ENCODE peak calls at places on chromosomes 3 and 15, in five cellular contexts. B is HCT116, P is endothelial cell of umbilical vein, T is A549, O is sigmoid colon. C is an unnamed sample.
A peak's percentile ranks its signal among the peaks of the same experiment; 100 is the strongest.

GRCh38 chr3:141796436-141797166 is 33.4 kb downstream of the GRK7 start:
- DNase-seq in B (no peak), P (peak; percentile 6), T (no peak), O (no peak), C (no peak)

GRCh38 chr15:47718474-47719440 is 1.5 kb downstream of the SEMA6D start:
- DNase-seq in B (no peak), P (peak; percentile 62), T (no peak), O (no peak), C (peak; percentile 34)

GRCh38 chr3:69231929-69232437 is 109.6 kb upstream of the LMOD3 start:
- DNase-seq in B (no peak), P (no peak), T (peak; percentile 32), O (no peak), C (no peak)

GRCh38 chr3:173733029-173733652 is 335.6 kb downstream of the NLGN1 start:
- DNase-seq in B (peak; percentile 19), P (peak; percentile 72), T (peak; percentile 16), O (no peak), C (no peak)

GRCh38 chr3:183185696-183186095 is 23.2 kb upstream of the LAMP3 start:
- DNase-seq in B (no peak), P (peak; percentile 83), T (no peak), O (no peak), C (no peak)

GRCh38 chr15:68503791-68504720 is 72.1 kb upstream of the ITGA11 start:
- DNase-seq in B (no peak), P (no peak), T (no peak), O (no peak), C (no peak)

GRCh38 chr3:196163687-196164493 is 47.3 kb downstream of the ZDHHC19 start:
- DNase-seq in B (no peak), P (no peak), T (no peak), O (no peak), C (no peak)

GRCh38 chr3:42572278-42572677 is 9.5 kb downstream of the SEC22C start:
- DNase-seq in B (peak; percentile 41), P (peak; percentile 49), T (peak; percentile 45), O (no peak), C (no peak)

GRCh38 chr3:129611446-129611800 is 4.9 kb upstream of the PLXND1 start:
- DNase-seq in B (no peak), P (no peak), T (no peak), O (no peak), C (no peak)

GRCh38 chr3:101183151-101183550 is 137.2 kb downstream of the IMPG2 start:
- DNase-seq in B (no peak), P (no peak), T (no peak), O (no peak), C (no peak)

GRCh38 chr3:11371758-11372157 is 99.6 kb downstream of the ATG7 start:
- DNase-seq in B (no peak), P (no peak), T (no peak), O (no peak), C (no peak)

GRCh38 chr15:40477703-40478269 is 7.0 kb downstream of the CHST14 start:
- DNase-seq in B (no peak), P (no peak), T (no peak), O (no peak), C (no peak)

GRCh38 chr3:12357456-12357855 is 68.6 kb downstream of the PPARG start:
- DNase-seq in B (no peak), P (no peak), T (no peak), O (no peak), C (no peak)

GRCh38 chr15:62099171-62099601 is 32.4 kb downstream of the C2CD4A start:
- DNase-seq in B (no peak), P (peak; percentile 75), T (peak; percentile 26), O (no peak), C (no peak)

GRCh38 chr3:85627899-85628298 is 669.1 kb downstream of the CADM2 start:
- DNase-seq in B (no peak), P (no peak), T (no peak), O (no peak), C (no peak)

GRCh38 chr3:9279959-9280358 is 30.5 kb upstream of the SRGAP3 start:
- DNase-seq in B (no peak), P (no peak), T (peak; percentile 8), O (no peak), C (no peak)

GRCh38 chr3:126126292-126126691 is 42.4 kb upstream of the SLC41A3 start:
- DNase-seq in B (no peak), P (no peak), T (no peak), O (peak; percentile 48), C (peak; percentile 0)

GRCh38 chr3:156388469-156389150 is 166.3 kb downstream of the SSR3 start:
- DNase-seq in B (no peak), P (peak; percentile 17), T (no peak), O (no peak), C (no peak)

GRCh38 chr3:42451116-42451515 is 40.7 kb upstream of the LYZL4 start:
- DNase-seq in B (no peak), P (no peak), T (no peak), O (no peak), C (no peak)

GRCh38 chr15:56883088-56883487 is 35.4 kb upstream of the TCF12 start:
- DNase-seq in B (no peak), P (no peak), T (no peak), O (no peak), C (no peak)

GRCh38 chr3:126557761-126558160 is 971 bp downstream of the C3orf22 start:
- DNase-seq in B (no peak), P (no peak), T (no peak), O (no peak), C (no peak)

DNA sequence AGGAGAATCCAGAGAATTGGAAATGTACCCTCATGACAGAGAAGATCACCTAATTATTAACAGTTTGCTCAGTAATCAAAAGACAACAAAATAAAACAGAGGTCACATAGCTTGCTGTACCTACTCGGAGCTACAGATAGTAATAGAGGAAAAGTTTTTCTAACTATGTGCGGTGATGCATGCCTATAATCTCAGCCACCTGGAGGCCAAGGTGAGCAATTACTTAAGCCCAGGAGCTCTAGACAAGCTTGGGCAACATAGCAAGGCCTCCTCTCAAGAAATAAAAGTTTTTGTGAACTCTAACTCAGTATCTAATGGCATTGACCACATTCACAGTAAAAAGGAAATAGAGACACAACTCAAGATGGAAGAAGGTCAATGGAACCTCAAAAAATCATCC is 243.6 kb downstream of the ATP8B4 start:
- DNase-seq in B (no peak), P (no peak), T (peak; percentile 30), O (no peak), C (no peak)
- TF ChIP-seq CTCF in B (peak; percentile 51), P (no peak), T (no peak), O (no peak), C (no peak)

GRCh38 chr15:100520132-100520921 is 8.4 kb downstream of the CERS3 start:
- DNase-seq in B (no peak), P (no peak), T (no peak), O (no peak), C (no peak)

GRCh38 chr15:100517820-100518219 is 10.9 kb downstream of the CERS3 start:
- DNase-seq in B (no peak), P (no peak), T (no peak), O (no peak), C (peak; percentile 35)

GRCh38 chr15:100516592-100517489 is 11.9 kb downstream of the CERS3 start:
- DNase-seq in B (no peak), P (no peak), T (no peak), O (peak; percentile 81), C (peak; percentile 87)

GRCh38 chr15:100515758-100516157 is 13.0 kb downstream of the CERS3 start:
- DNase-seq in B (no peak), P (no peak), T (no peak), O (no peak), C (peak; percentile 78)
- TF ChIP-seq POLR2A in B (no peak), P (no peak), T (no peak), O (no peak), C (peak; percentile 19)

GRCh38 chr15:31353931-31354330 is 27.3 kb downstream of the KLF13 start:
- DNase-seq in B (no peak), P (no peak), T (no peak), O (no peak), C (peak; percentile 95)
- H3K4me3 ChIP-seq in B (no peak overlapping the region), P (no peak overlapping the region), T (no peak overlapping the region), O (peak overlapping the region; percentile 0), C (peak overlapping the region; percentile 37)

GRCh38 chr3:140736863-140737460 is 59.1 kb downstream of the TRIM42 start:
- DNase-seq in B (no peak), P (peak; percentile 34), T (peak; percentile 10), O (no peak), C (no peak)
- TF ChIP-seq CTCF in B (peak; percentile 52), P (peak; percentile 15), T (peak; percentile 27), O (peak; percentile 19), C (peak; percentile 47)

DNA sequence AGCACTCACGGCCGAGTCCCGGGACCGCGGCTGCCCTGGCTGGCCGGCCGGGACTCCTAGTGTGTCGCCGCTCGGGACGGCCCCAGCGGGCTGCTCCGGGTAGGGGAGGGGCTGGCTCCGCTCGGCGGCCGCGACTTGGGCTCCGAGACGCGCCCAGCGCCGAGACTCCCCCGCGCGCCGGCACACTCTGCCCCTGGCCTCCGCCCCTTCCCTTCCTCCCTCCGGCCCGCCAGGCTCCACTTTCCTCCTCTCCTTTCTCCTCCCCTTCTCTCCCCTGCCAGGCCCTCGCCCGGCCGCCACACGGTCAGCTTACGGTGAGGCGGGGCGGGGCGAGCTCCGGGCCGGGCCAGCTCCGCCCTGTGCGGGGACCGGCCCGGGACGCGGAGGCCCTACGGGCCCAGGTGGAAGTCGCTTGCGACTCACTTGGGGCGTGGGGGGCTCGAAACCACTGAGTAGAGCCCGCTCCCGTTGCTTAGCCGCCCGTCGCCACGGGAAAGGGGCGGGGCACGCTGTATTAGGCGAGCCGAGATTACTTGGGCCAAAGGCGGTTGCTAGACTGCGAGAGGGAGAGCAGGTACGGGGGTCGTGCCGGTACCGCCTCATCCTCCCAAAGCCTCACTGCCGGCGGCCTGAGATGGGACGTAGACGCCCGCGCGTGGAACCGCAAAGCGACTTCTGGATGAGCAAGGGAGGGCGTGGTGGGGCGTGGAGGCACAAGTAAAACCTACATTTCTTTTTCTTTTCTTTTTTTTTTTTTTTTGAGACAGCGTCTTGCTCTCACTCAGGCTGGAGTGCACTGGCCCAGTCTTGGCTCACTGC is at the start of gene ITGB5:
- DNase-seq in B (peak; percentile 29), P (peak; percentile 72), T (peak; percentile 88), O (peak; percentile 93), C (peak; percentile 83)
- TF ChIP-seq POLR2A in B (peak; percentile 15), P (peak; percentile 57), T (peak; percentile 68), O (peak; percentile 52), C (peak; percentile 71)

DNA sequence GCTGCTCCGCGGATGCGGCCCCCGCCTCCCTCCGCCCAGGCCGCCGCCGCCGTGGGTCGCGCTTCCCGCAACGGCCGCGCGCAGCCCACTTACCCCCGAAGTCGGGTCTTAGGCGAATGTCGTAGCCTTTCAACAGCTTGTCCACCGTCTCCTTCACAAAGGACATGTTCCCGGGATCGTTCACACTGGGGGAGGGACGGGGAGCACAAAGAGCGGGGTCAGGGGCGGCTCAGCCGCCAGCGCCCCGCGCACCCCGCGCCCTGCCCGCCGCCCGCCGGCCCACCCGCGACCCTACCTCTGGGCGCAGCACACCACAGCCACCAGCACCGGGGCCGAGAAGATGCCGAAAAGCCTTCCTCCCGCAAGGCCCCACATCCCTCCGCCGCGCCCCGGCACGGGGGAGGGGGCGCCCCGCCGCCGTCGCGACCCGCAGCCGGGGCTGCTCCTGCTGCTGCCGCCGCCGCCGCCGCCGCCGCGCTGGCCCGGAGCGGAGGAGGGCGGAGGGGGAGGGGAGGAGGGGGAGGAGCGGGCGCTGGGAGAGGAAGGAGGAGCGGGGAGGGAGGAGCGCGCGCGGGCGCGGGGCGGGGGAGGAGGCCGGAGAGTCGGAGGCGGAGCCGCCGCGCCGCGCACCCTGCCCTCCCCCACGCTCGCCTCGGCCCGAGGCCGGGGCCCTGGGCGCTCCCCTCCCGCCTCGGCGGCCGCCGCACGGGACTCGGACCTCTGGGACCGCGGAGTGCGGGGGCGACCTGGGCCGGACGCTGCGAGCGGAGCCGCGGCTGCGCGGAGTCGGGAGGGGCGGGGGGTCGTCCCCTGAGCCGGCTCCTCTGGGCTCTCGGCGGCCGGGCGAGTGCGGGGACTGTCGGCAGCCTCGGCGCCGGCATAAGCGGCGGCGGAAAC is at the start of gene GABRB3:
- DNase-seq in B (no peak), P (no peak), T (peak; percentile 72), O (no peak), C (no peak)
- H3K4me3 ChIP-seq in B (no peak within 1 kb of the TSS), P (no peak within 1 kb of the TSS), T (peak within 1 kb of the TSS; percentile 84), O (peak within 1 kb of the TSS; percentile 49), C (no peak within 1 kb of the TSS)